ENCODE peak calls at places on chromosomes 13 and 19, in ten cellular contexts. O, M, E, Y, V, R, J, C, I and S are unnamed samples.
A peak's percentile ranks its signal among the peaks of the same experiment; 100 is the strongest.

GRCh38 chr13:27425151-27425917 is 915 bp downstream of the GTF3A start:
- DNase-seq in I (no peak), M (no peak), E (no peak), J (no peak), R (no peak), Y (peak; percentile 40), O (no peak), V (peak; percentile 59), C (no peak), S (no peak)

GRCh38 chr19:19866599-19867248 is 1.0 kb downstream of the ZNF253 start:
- DNase-seq in O (no peak), J (peak; percentile 47), I (peak; percentile 22), Y (peak; percentile 36), E (peak; percentile 57), V (peak; percentile 59), C (peak; percentile 35), R (no peak), M (peak; percentile 95), S (no peak)

GRCh38 chr19:38522915-38523314 is 89.4 kb downstream of the RYR1 start:
- DNase-seq in C (no peak), V (no peak), I (peak; percentile 64), O (no peak), Y (no peak), R (no peak), J (no peak), E (no peak), M (no peak), S (peak; percentile 32)

GRCh38 chr13:43905435-43906031 is 25.8 kb downstream of the LACC1 start:
- DNase-seq in I (no peak), O (no peak), J (peak; percentile 33), V (peak; percentile 84), M (peak; percentile 72), C (peak; percentile 18), Y (peak; percentile 44), E (peak; percentile 54), R (no peak), S (no peak)

GRCh38 chr19:49746206-49746958 is 16.7 kb downstream of the TSKS start:
- DNase-seq in O (no peak), M (peak; percentile 94), J (peak; percentile 54), I (peak; percentile 68), E (no peak), Y (peak; percentile 42), R (peak; percentile 38), C (peak; percentile 54), V (peak; percentile 100), S (peak; percentile 85)

GRCh38 chr13:99354371-99354951 is 47.3 kb upstream of the GPR183 start:
- DNase-seq in Y (no peak), V (no peak), M (no peak), C (no peak), R (no peak), J (no peak), O (no peak), E (no peak), I (no peak), S (no peak)

GRCh38 chr19:12884926-12885748 is 1.9 kb downstream of the KLF1 start:
- DNase-seq in O (peak; percentile 87), M (peak; percentile 98), C (peak; percentile 83), V (peak; percentile 95), J (peak; percentile 88), Y (peak; percentile 97), I (peak; percentile 95), R (peak; percentile 60), E (peak; percentile 42), S (peak; percentile 89)

GRCh38 chr19:30385666-30386065 is 13.5 kb downstream of the ZNF536 start:
- DNase-seq in O (no peak), V (no peak), E (no peak), M (no peak), I (no peak), R (no peak), J (no peak), Y (no peak), C (no peak), S (no peak)

GRCh38 chr19:1243768-1244692 is 2.5 kb downstream of the ATP5F1D start:
- DNase-seq in C (peak; percentile 78), I (peak; percentile 100), V (peak; percentile 94), Y (peak; percentile 91), R (peak; percentile 87), M (peak; percentile 82), O (peak; percentile 91), E (no peak), J (peak; percentile 81), S (peak; percentile 93)

GRCh38 chr13:110305544-110305943 is 1.4 kb downstream of the COL4A1 start:
- DNase-seq in M (peak; percentile 31), E (no peak), J (no peak), R (no peak), V (no peak), I (no peak), C (no peak), O (no peak), Y (no peak), S (no peak)

GRCh38 chr13:110305949-110306339 is 1.0 kb downstream of the COL4A1 start:
- DNase-seq in O (no peak), V (no peak), M (no peak), I (no peak), J (no peak), C (no peak), Y (no peak), R (no peak), E (no peak), S (no peak)

GRCh38 chr13:110304256-110304655 is 2.7 kb downstream of the COL4A1 start:
- DNase-seq in E (no peak), C (no peak), J (no peak), I (peak; percentile 88), O (no peak), V (no peak), M (no peak), R (no peak), Y (no peak), S (no peak)

GRCh38 chr13:110303644-110304043 is 3.3 kb downstream of the COL4A1 start:
- DNase-seq in I (no peak), J (no peak), V (no peak), O (no peak), M (no peak), E (no peak), Y (no peak), C (no peak), R (no peak), S (no peak)

GRCh38 chr13:110305001-110305400 is 2.0 kb downstream of the COL4A1 start:
- DNase-seq in O (no peak), I (no peak), V (no peak), M (no peak), Y (no peak), C (no peak), R (no peak), J (no peak), E (no peak), S (no peak)
- H3K36me3 ChIP-seq in O (no peaks in the 10 kb centered on the region), I (peaks cover 37% of the 10 kb centered on the region), V (no peaks in the 10 kb centered on the region), M (no peaks in the 10 kb centered on the region), Y (no peaks in the 10 kb centered on the region), C (no peaks in the 10 kb centered on the region), R (no peaks in the 10 kb centered on the region), J (no peaks in the 10 kb centered on the region), E (peaks cover 2% of the 10 kb centered on the region), S (no peaks in the 10 kb centered on the region)

DNA sequence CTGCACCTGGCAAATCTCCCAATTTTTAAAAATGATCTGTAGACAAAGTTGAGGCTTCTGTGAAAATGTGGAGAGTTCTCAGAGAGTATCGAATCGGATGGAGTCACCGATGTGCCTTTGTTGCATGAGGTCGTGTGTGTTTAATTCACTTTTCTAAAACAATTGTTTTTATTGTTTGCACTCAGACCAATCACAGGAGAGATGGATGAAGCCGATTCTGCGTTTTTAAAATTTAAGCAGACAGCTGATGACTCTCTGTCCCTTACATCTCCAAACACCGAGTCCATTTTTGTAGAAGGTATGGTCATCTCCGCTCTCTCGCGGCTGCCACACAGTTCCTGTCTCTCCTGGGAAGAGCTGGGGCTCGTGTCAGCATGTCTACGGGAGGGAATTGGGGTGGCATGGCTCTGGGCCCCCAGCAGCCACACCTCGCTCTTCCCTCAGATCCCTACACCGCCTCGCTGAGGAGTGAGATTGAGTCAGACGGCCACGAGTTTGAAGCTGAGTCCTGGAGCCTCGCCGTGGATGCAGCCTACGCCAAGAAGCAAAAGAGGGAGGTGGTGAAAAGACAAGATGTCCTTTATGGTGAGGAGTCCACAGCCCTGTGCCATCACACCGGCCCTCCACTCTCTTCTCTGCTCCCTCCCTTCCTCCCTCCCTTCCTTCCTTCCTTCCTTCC is 47.2 kb downstream of the PEX11G start:
- DNase-seq in J (no peak), C (no peak), I (no peak), R (no peak), V (no peak), M (no peak), Y (no peak), E (no peak), O (no peak), S (no peak)
- H3K27ac ChIP-seq in J (no peak overlapping the region), C (no peak overlapping the region), I (no peak overlapping the region), R (no peak overlapping the region), V (no peak overlapping the region), M (no peak overlapping the region), Y (no peak overlapping the region), E (no peak overlapping the region), O (no peak overlapping the region), S (no peak overlapping the region)

DNA sequence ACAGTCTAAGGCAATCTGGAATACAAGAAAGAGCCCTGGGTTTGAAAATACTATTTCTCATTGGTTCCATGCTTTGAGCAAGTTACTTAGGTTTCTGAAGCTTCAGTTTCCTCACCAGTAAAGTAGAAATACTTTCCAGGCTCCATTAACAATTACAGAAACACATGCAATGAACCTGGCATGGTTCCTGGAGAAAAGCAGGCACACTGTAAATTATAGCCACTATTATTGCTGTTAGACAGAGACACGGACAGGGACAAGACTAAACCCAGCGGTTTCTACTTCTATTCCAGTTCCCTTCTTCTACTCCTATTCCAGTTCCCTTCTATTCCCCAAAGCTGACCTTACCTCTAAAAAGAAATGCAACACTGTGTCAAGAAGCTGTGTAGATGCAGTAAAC is 41.2 kb downstream of the MIPEP start:
- DNase-seq in J (no peak), R (no peak), V (no peak), E (no peak), M (no peak), O (no peak), C (no peak), Y (no peak), I (no peak), S (no peak)
- H3K4me1 ChIP-seq in J (no peaks in the 10 kb centered on the region), R (peaks cover 6% of the 10 kb centered on the region), V (peaks cover 52% of the 10 kb centered on the region), E (peaks cover 6% of the 10 kb centered on the region), M (peaks cover 4% of the 10 kb centered on the region), O (no peaks in the 10 kb centered on the region), C (no peaks in the 10 kb centered on the region), Y (no peaks in the 10 kb centered on the region), I (peaks cover 4% of the 10 kb centered on the region), S (no peaks in the 10 kb centered on the region)

DNA sequence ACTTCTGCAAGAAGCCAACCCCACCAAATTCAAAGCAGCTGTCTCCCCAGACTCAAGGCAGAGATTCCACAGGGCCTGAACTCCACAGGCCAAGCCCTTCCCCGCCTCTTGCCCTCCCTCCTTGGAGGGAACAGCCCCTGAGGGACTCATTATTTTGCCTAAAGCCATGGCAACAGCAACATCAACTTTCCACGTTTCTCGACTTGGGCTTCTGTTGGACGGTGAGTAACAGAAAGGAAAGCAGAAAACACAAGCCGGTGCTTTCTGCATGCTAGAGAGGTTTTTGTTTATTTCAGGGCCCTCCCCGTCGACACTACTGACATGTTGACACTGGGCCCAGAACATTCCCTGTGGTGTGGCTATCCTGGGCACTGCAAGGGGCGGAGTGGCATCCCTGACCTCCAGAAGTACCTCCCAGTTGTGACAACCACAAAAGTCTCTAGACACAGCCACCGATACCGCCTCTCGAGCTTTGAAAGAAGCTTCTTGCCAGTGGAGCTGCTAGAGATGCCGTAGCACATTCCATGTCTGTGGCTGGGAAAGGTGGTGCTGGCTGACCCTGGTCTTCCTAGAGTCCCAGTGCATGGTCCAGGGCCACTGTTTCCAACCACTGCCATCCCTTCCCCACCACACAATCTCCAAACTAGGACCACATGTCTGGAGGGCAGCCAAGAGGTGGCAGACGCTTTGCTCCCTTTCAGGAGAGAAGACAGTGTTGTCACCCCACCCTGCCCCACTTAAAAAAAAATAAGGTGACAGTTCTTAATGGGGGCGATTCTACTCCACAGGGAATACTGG is 12.8 kb downstream of the CAPS start:
- DNase-seq in V (no peak), C (no peak), M (peak; percentile 16), J (no peak), R (peak; percentile 58), O (peak; percentile 52), Y (no peak), E (no peak), I (peak; percentile 97), S (no peak)
- H3K36me3 ChIP-seq in V (peaks cover 21% of the 10 kb centered on the region), C (peaks cover 98% of the 10 kb centered on the region), M (peaks cover 17% of the 10 kb centered on the region), J (peaks cover 51% of the 10 kb centered on the region), R (peaks cover 94% of the 10 kb centered on the region), O (peaks cover 18% of the 10 kb centered on the region), Y (peaks cover 16% of the 10 kb centered on the region), E (peaks cover 83% of the 10 kb centered on the region), I (peaks cover 92% of the 10 kb centered on the region), S (peaks cover 8% of the 10 kb centered on the region)